ENCODE peak calls at places on chromosomes 11 and 22, in eight cellular contexts. L is memory B cell; J is Peyer's patch; D is OCI-M1; M is central memory CD4-positive, alpha-beta T cell; I is NCI-H146; O is posterior cingulate gyrus; B is HT-29. R is an unnamed sample.

GRCh38 chr11:80722616-80723015 is 1281.8 kb upstream of the TENM4 start:
- DNase-seq in D (no peak), M (no peak), O (no peak), I (no peak), J (no peak), B (no peak), L (no peak), R (no peak)

GRCh38 chr11:24233041-24233440 is 263.8 kb upstream of the LUZP2 start:
- DNase-seq in D (no peak), L (no peak), M (no peak), O (no peak), I (no peak), B (no peak), J (no peak), R (no peak)

GRCh38 chr11:110763249-110764011 is 51.2 kb upstream of the ARHGAP20 start:
- DNase-seq in L (no peak), I (no peak), O (no peak), J (no peak), M (no peak), B (no peak), D (no peak), R (peak)

GRCh38 chr11:2328040-2328439 is 26.2 kb downstream of the TSPAN32 start:
- DNase-seq in M (no peak), B (no peak), J (no peak), I (no peak), L (no peak), D (no peak), O (no peak), R (no peak)

GRCh38 chr22:31144223-31144622 is 3.9 kb upstream of the PLA2G3 start:
- DNase-seq in O (no peak), B (no peak), D (no peak), M (no peak), J (no peak), I (no peak), L (no peak), R (no peak)

GRCh38 chr11:119780264-119780953 is 51.4 kb upstream of the NECTIN1 start:
- DNase-seq in M (no peak), B (no peak), L (no peak), I (no peak), O (no peak), D (no peak), J (peak), R (no peak)

GRCh38 chr22:40401981-40402406 is 31.6 kb downstream of the SGSM3 start:
- DNase-seq in I (no peak), L (no peak), J (no peak), O (no peak), D (no peak), M (no peak), B (no peak), R (no peak)

GRCh38 chr22:20243545-20244249 is 24.4 kb downstream of the RTN4R start:
- DNase-seq in O (peak), M (peak), D (peak), L (no peak), B (peak), I (peak), J (no peak), R (peak)

GRCh38 chr11:119721129-119722120 is 7.6 kb downstream of the NECTIN1 start:
- DNase-seq in I (peak), D (no peak), L (no peak), J (no peak), M (no peak), O (peak), B (peak), R (peak)

GRCh38 chr22:42799462-42800405 is 57.3 kb downstream of the ARFGAP3 start:
- DNase-seq in L (no peak), B (no peak), J (no peak), O (no peak), M (no peak), D (no peak), I (no peak), R (no peak)

GRCh38 chr11:33743291-33743690 is 7.1 kb upstream of the CD59 start:
- DNase-seq in D (no peak), M (no peak), J (no peak), I (no peak), L (no peak), B (no peak), O (no peak), R (no peak)

GRCh38 chr22:17866127-17866526 is 91.9 kb upstream of the BID start:
- DNase-seq in B (peak), J (no peak), M (no peak), O (peak), D (no peak), L (no peak), I (no peak), R (no peak)

GRCh38 chr22:36863281-36863680 is 2.5 kb downstream of the NCF4 start:
- DNase-seq in L (no peak), B (no peak), D (no peak), O (no peak), J (no peak), M (no peak), I (no peak), R (no peak)

GRCh38 chr11:15805726-15806125 is 550.6 kb downstream of the SOX6 start:
- DNase-seq in D (no peak), B (no peak), I (no peak), J (no peak), O (no peak), L (no peak), M (no peak), R (no peak)

GRCh38 chr11:76240666-76241065 is 34.4 kb upstream of the WNT11 start:
- DNase-seq in D (no peak), J (peak), O (no peak), B (no peak), I (no peak), L (no peak), M (no peak), R (no peak)

GRCh38 chr11:35165416-35166368 is 26.7 kb downstream of the CD44 start:
- DNase-seq in M (peak), O (no peak), L (peak), B (no peak), I (no peak), D (peak), J (no peak), R (peak)

R was measured in mucosa of descending colon.